ENCODE peak calls at places on chromosomes 4 and X, in five cellular contexts. O, M, L, I and E are unnamed samples.

GRCh38 chr4:7052923-7053715 is 9.9 kb downstream of the TADA2B start:
- DNase-seq in L (peak), M (peak), I (no peak), O (no peak), E (no peak)

GRCh38 chr4:124066579-124066978 is 646.0 kb downstream of the ANKRD50 start:
- DNase-seq in L (no peak), M (no peak), O (no peak), I (no peak), E (no peak)

GRCh38 chr4:7942019-7942556 is 2.4 kb upstream of the AFAP1 start:
- DNase-seq in M (no peak), I (no peak), O (no peak), L (no peak), E (no peak)

GRCh38 chrX:3268804-3269203 is 77.6 kb downstream of the MXRA5 start:
- DNase-seq in O (no peak), I (no peak), M (no peak), L (peak), E (no peak)

GRCh38 chr4:54255881-54256280 is 26.8 kb downstream of the PDGFRA start:
- DNase-seq in M (no peak), I (peak), L (peak), O (no peak), E (no peak)

GRCh38 chr4:102638621-102639020 is 122.1 kb downstream of the MANBA start:
- DNase-seq in L (peak), O (no peak), I (no peak), M (no peak), E (no peak)

GRCh38 chr4:139969635-139970266 is 184.2 kb downstream of the MAML3 start:
- DNase-seq in M (no peak), L (no peak), I (peak), O (no peak), E (no peak)

GRCh38 chr4:76307670-76308014 is 1.1 kb downstream of the STBD1 start:
- DNase-seq in M (no peak), L (no peak), O (no peak), I (no peak), E (no peak)

GRCh38 chr4:91754716-91755115 is 549.0 kb upstream of the GRID2 start:
- DNase-seq in I (no peak), M (no peak), L (peak), O (no peak), E (peak)

GRCh38 chr4:8727131-8727530 is 134.6 kb downstream of the CPZ start:
- DNase-seq in I (no peak), L (no peak), O (no peak), M (no peak), E (no peak)

GRCh38 chr4:154491341-154491679 is 289 bp downstream of the DCHS2 start:
- DNase-seq in M (no peak), L (peak), O (no peak), I (no peak), E (no peak)

GRCh38 chrX:134416106-134416505 is 43.9 kb upstream of the HPRT1 start:
- DNase-seq in M (no peak), O (no peak), L (no peak), I (no peak), E (no peak)

GRCh38 chr4:6530301-6530700 is 44.7 kb upstream of the MAN2B2 start:
- DNase-seq in O (no peak), I (no peak), L (no peak), M (no peak), E (no peak)

GRCh38 chr4:4792516-4792915 is 66.9 kb upstream of the MSX1 start:
- DNase-seq in L (peak), O (no peak), I (no peak), M (no peak), E (no peak)

GRCh38 chr4:26475716-26476115 is 14.6 kb downstream of the CCKAR start:
- DNase-seq in O (no peak), M (no peak), I (no peak), L (no peak), E (no peak)

GRCh38 chr4:103773691-103774231 is 54.0 kb upstream of the TACR3 start:
- DNase-seq in L (no peak), M (no peak), I (no peak), O (no peak), E (no peak)

GRCh38 chr4:23614284-23614892 is 275.5 kb downstream of the PPARGC1A start:
- DNase-seq in O (peak), L (peak), M (no peak), I (no peak), E (no peak)

GRCh38 chr4:169033660-169034059 is 23.6 kb upstream of the CBR4 start:
- DNase-seq in M (no peak), O (peak), L (no peak), I (peak), E (no peak)

GRCh38 chrX:42070866-42071265 is 147.5 kb upstream of the CASK start:
- DNase-seq in O (no peak), I (no peak), M (no peak), L (no peak), E (no peak)

GRCh38 chr4:108081251-108081650 is 87.5 kb downstream of the LEF1 start:
- DNase-seq in L (no peak), I (no peak), O (no peak), M (no peak), E (no peak)

GRCh38 chr4:26135331-26135730 is 185.5 kb upstream of the RBPJ start:
- DNase-seq in O (no peak), M (no peak), I (no peak), L (no peak), E (no peak)

GRCh38 chr4:74117024-74117534 is 18.1 kb upstream of the CXCL2 start:
- DNase-seq in L (peak), M (no peak), I (peak), O (peak), E (peak)

GRCh38 chrX:73785493-73785892 is 222.5 kb downstream of the CHIC1 start:
- DNase-seq in I (no peak), M (no peak), O (no peak), L (no peak), E (no peak)

GRCh38 chrX:30248854-30249253 is 1.9 kb downstream of the MAGEB1 start:
- DNase-seq in I (no peak), M (no peak), L (no peak), O (no peak), E (no peak)
- H3K4me3 ChIP-seq in I (no peak), M (no peak), L (no peak), O (no peak), E (no peak)

GRCh38 chr4:42416017-42416416 is 18.7 kb downstream of the SHISA3 start:
- DNase-seq in I (no peak), M (no peak), L (no peak), O (no peak), E (no peak)

GRCh38 chr4:42410446-42410845 is 13.2 kb downstream of the SHISA3 start:
- DNase-seq in I (no peak), M (no peak), L (no peak), O (no peak), E (no peak)

GRCh38 chr4:42411803-42412202 is 14.5 kb downstream of the SHISA3 start:
- DNase-seq in O (no peak), I (no peak), L (no peak), M (no peak), E (peak)

GRCh38 chr4:42417491-42417890 is 20.2 kb downstream of the SHISA3 start:
- DNase-seq in L (peak), I (no peak), M (no peak), O (no peak), E (no peak)

GRCh38 chr4:42412251-42412650 is 15.0 kb downstream of the SHISA3 start:
- DNase-seq in I (no peak), M (no peak), L (peak), O (no peak), E (peak)
- H3K4me3 ChIP-seq in I (no peak), M (no peak), L (peak), O (no peak), E (no peak)

GRCh38 chr4:36374836-36375511 is 93.6 kb downstream of the DTHD1 start:
- DNase-seq in M (no peak), O (no peak), I (no peak), L (no peak), E (no peak)
- H3K4me3 ChIP-seq in M (no peak), O (no peak), I (peak), L (no peak), E (no peak)

GRCh38 chr4:63106600-63106999 is 1302.7 kb downstream of the TECRL start:
- DNase-seq in O (no peak), M (no peak), I (no peak), L (no peak), E (no peak)
- H3K4me3 ChIP-seq in O (no peak), M (no peak), I (no peak), L (no peak), E (no peak)